ENCODE peak calls at places on chromosomes 5 and 9, in five cellular contexts. One of them, this sample, is unnamed.

GRCh38 chr5:153031326-153031725 is 459.1 kb upstream of the GRIA1 start:
- DNase-seq in astrocyte of the spinal cord: no peak
- DNase-seq in foreskin keratinocyte: no peak
- DNase-seq in heart right ventricle: no peak
- DNase-seq in gastrocnemius medialis: no peak
- DNase-seq in this sample: no peak

GRCh38 chr5:100550531-100551036 is 15.4 kb downstream of the FAM174A start:
- DNase-seq in astrocyte of the spinal cord: no peak
- DNase-seq in foreskin keratinocyte: peak
- DNase-seq in heart right ventricle: no peak
- DNase-seq in gastrocnemius medialis: peak
- DNase-seq in this sample: no peak

GRCh38 chr5:53613036-53613435 is 52.6 kb downstream of the NDUFS4 start:
- DNase-seq in heart right ventricle: no peak
- DNase-seq in gastrocnemius medialis: no peak
- DNase-seq in foreskin keratinocyte: no peak
- DNase-seq in astrocyte of the spinal cord: peak
- DNase-seq in this sample: no peak

GRCh38 chr5:80219381-80219780 is 36.5 kb downstream of the SERINC5 start:
- DNase-seq in foreskin keratinocyte: no peak
- DNase-seq in astrocyte of the spinal cord: no peak
- DNase-seq in gastrocnemius medialis: no peak
- DNase-seq in heart right ventricle: peak
- DNase-seq in this sample: no peak

GRCh38 chr5:139164020-139164419 is 34.1 kb downstream of the SIL1 start:
- DNase-seq in foreskin keratinocyte: no peak
- DNase-seq in heart right ventricle: no peak
- DNase-seq in gastrocnemius medialis: no peak
- DNase-seq in astrocyte of the spinal cord: no peak
- DNase-seq in this sample: peak

GRCh38 chr9:21611896-21612295 is 129.8 kb upstream of the IFNE start:
- DNase-seq in gastrocnemius medialis: no peak
- DNase-seq in astrocyte of the spinal cord: no peak
- DNase-seq in heart right ventricle: no peak
- DNase-seq in foreskin keratinocyte: peak
- DNase-seq in this sample: peak

GRCh38 chr5:73306741-73307275 is 133.8 kb downstream of the TMEM174 start:
- DNase-seq in foreskin keratinocyte: no peak
- DNase-seq in astrocyte of the spinal cord: no peak
- DNase-seq in heart right ventricle: no peak
- DNase-seq in gastrocnemius medialis: no peak
- DNase-seq in this sample: no peak

GRCh38 chr5:80341376-80341775 is 21.6 kb downstream of the SPZ1 start:
- DNase-seq in heart right ventricle: no peak
- DNase-seq in gastrocnemius medialis: no peak
- DNase-seq in astrocyte of the spinal cord: no peak
- DNase-seq in foreskin keratinocyte: no peak
- DNase-seq in this sample: no peak

GRCh38 chr5:64637837-64638443 is 52.4 kb upstream of the SHISAL2B start:
- DNase-seq in foreskin keratinocyte: no peak
- DNase-seq in astrocyte of the spinal cord: no peak
- DNase-seq in heart right ventricle: no peak
- DNase-seq in gastrocnemius medialis: no peak
- DNase-seq in this sample: no peak

GRCh38 chr9:94938384-94938783 is 211.9 kb downstream of the AOPEP start:
- DNase-seq in astrocyte of the spinal cord: no peak
- DNase-seq in heart right ventricle: no peak
- DNase-seq in gastrocnemius medialis: no peak
- DNase-seq in foreskin keratinocyte: no peak
- DNase-seq in this sample: no peak

GRCh38 chr5:73519531-73520283 is 21.5 kb downstream of the BTF3 start:
- DNase-seq in astrocyte of the spinal cord: peak
- DNase-seq in heart right ventricle: peak
- DNase-seq in foreskin keratinocyte: no peak
- DNase-seq in gastrocnemius medialis: peak
- DNase-seq in this sample: peak

GRCh38 chr9:95363051-95363841 is 45.7 kb upstream of the FANCC start:
- DNase-seq in astrocyte of the spinal cord: no peak
- DNase-seq in heart right ventricle: no peak
- DNase-seq in foreskin keratinocyte: no peak
- DNase-seq in gastrocnemius medialis: no peak
- DNase-seq in this sample: no peak

GRCh38 chr5:76794871-76795270 is 24.0 kb upstream of the F2RL1 start:
- DNase-seq in astrocyte of the spinal cord: peak
- DNase-seq in heart right ventricle: no peak
- DNase-seq in gastrocnemius medialis: no peak
- DNase-seq in foreskin keratinocyte: no peak
- DNase-seq in this sample: peak

GRCh38 chr9:33461474-33461873 is 12.2 kb downstream of the NOL6 start:
- DNase-seq in astrocyte of the spinal cord: no peak
- DNase-seq in heart right ventricle: no peak
- DNase-seq in gastrocnemius medialis: no peak
- DNase-seq in foreskin keratinocyte: no peak
- DNase-seq in this sample: no peak
- TF ChIP-seq CTCF in astrocyte of the spinal cord: no peak
- TF ChIP-seq CTCF in heart right ventricle: no peak
- TF ChIP-seq CTCF in gastrocnemius medialis: no peak
- TF ChIP-seq CTCF in foreskin keratinocyte: no peak
- TF ChIP-seq CTCF in this sample: no peak

DNA sequence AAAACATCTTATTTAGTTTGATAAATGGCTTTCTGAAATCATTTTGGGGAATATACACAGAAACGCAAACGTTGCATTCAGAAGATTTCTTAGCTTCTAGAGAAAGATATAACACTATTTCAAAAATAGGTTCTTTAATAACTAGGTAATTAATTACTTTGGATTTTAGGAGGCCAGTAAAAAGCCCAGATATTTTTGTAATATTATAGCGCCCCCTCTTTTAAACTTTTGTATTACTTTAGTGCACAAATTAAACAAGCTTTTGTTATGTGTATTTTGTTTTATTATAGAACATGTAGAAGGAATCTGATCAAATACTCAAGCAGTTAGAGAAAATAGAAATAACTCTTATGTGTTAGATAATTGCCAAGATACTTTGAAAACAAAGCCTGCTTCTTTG is 57.7 kb downstream of the COMMD10 start:
- DNase-seq in foreskin keratinocyte: no peak
- DNase-seq in gastrocnemius medialis: no peak
- DNase-seq in astrocyte of the spinal cord: no peak
- DNase-seq in heart right ventricle: no peak
- DNase-seq in this sample: no peak
- TF ChIP-seq CTCF in foreskin keratinocyte: no peak
- TF ChIP-seq CTCF in gastrocnemius medialis: no peak
- TF ChIP-seq CTCF in astrocyte of the spinal cord: peak
- TF ChIP-seq CTCF in heart right ventricle: no peak
- TF ChIP-seq CTCF in this sample: no peak

GRCh38 chr9:108854094-108854493 is 1.7 kb downstream of the ACTL7B start:
- DNase-seq in astrocyte of the spinal cord: no peak
- DNase-seq in gastrocnemius medialis: no peak
- DNase-seq in heart right ventricle: no peak
- DNase-seq in foreskin keratinocyte: no peak
- DNase-seq in this sample: no peak
- TF ChIP-seq CTCF in astrocyte of the spinal cord: no peak
- TF ChIP-seq CTCF in gastrocnemius medialis: no peak
- TF ChIP-seq CTCF in heart right ventricle: no peak
- TF ChIP-seq CTCF in foreskin keratinocyte: no peak
- TF ChIP-seq CTCF in this sample: no peak

GRCh38 chr5:18238321-18238720 is 604.1 kb downstream of the TAF11L14 start:
- DNase-seq in heart right ventricle: no peak
- DNase-seq in foreskin keratinocyte: peak
- DNase-seq in gastrocnemius medialis: no peak
- DNase-seq in astrocyte of the spinal cord: no peak
- DNase-seq in this sample: no peak
- TF ChIP-seq CTCF in heart right ventricle: no peak
- TF ChIP-seq CTCF in foreskin keratinocyte: no peak
- TF ChIP-seq CTCF in gastrocnemius medialis: no peak
- TF ChIP-seq CTCF in astrocyte of the spinal cord: no peak
- TF ChIP-seq CTCF in this sample: no peak

This sample was measured in MCF 10A.